ENCODE peak calls at places on chromosome 10, in eight cellular contexts. T is kidney tubule cell, W is upper lobe of right lung, O is iPS-NIHi11, U is fibroblast of lung, B is GM06990, G is activated T-cell treated with anti-CD3 and anti-CD28 coated beads for 48 hours, Y is hippocampal formation. S is an unnamed sample.
A peak's percentile ranks its signal among the peaks of the same experiment; 100 is the strongest.

GRCh38 chr10:116845823-116846222 is 3.5 kb upstream of the ENO4 start:
- DNase-seq in T (peak; percentile 31), W (no peak), O (no peak), U (no peak), B (no peak), G (no peak), Y (no peak), S (no peak)

GRCh38 chr10:94680544-94680943 is 3.0 kb upstream of the CYP2C18 start:
- DNase-seq in T (peak; percentile 92), W (no peak), O (no peak), U (no peak), B (no peak), G (no peak), Y (no peak), S (no peak)

GRCh38 chr10:36608866-36609265 is 516.5 kb upstream of the ANKRD30A start:
- DNase-seq in T (no peak), W (no peak), O (no peak), U (peak; percentile 36), B (no peak), G (no peak), Y (no peak), S (no peak)

GRCh38 chr10:93397020-93397419 is 85.1 kb downstream of the MYOF start:
- DNase-seq in T (no peak), W (no peak), O (no peak), U (no peak), B (no peak), G (no peak), Y (no peak), S (no peak)

GRCh38 chr10:109977382-109977806 is 30.4 kb upstream of the ADD3 start:
- DNase-seq in T (peak; percentile 57), W (no peak), O (no peak), U (peak; percentile 68), B (no peak), G (no peak), Y (no peak), S (no peak)

GRCh38 chr10:100828744-100829102 is 83.3 kb downstream of the PAX2 start:
- DNase-seq in T (no peak), W (no peak), O (peak; percentile 75), U (no peak), B (no peak), G (no peak), Y (no peak), S (no peak)

GRCh38 chr10:89683911-89684310 is 17.5 kb upstream of the KIF20B start:
- DNase-seq in T (no peak), W (no peak), O (no peak), U (no peak), B (no peak), G (no peak), Y (no peak), S (no peak)

GRCh38 chr10:74039561-74040145 is 41.7 kb downstream of the VCL start:
- DNase-seq in T (no peak), W (no peak), O (no peak), U (peak; percentile 70), B (no peak), G (no peak), Y (no peak), S (no peak)

GRCh38 chr10:12369982-12370381 is 20.6 kb downstream of the CAMK1D start:
- DNase-seq in T (no peak), W (no peak), O (no peak), U (no peak), B (no peak), G (no peak), Y (no peak), S (no peak)

GRCh38 chr10:132563485-132564248 is 26.1 kb downstream of the INPP5A start:
- DNase-seq in T (no peak), W (no peak), O (no peak), U (peak; percentile 62), B (peak; percentile 75), G (no peak), Y (no peak), S (no peak)

GRCh38 chr10:34641913-34642558 is 173.1 kb downstream of the PARD3 start:
- DNase-seq in T (peak; percentile 42), W (no peak), O (no peak), U (no peak), B (no peak), G (no peak), Y (no peak), S (no peak)

GRCh38 chr10:60182691-60183090 is 207.0 kb downstream of the ANK3 start:
- DNase-seq in T (no peak), W (no peak), O (no peak), U (peak; percentile 69), B (no peak), G (no peak), Y (no peak), S (peak; percentile 7)

GRCh38 chr10:85651507-85651902 is 715.1 kb downstream of the GRID1 start:
- DNase-seq in T (peak; percentile 81), W (no peak), O (no peak), U (no peak), B (no peak), G (no peak), Y (no peak), S (no peak)

GRCh38 chr10:3654496-3654895 is 130.5 kb downstream of the KLF6 start:
- DNase-seq in T (no peak), W (no peak), O (no peak), U (peak; percentile 37), B (no peak), G (no peak), Y (no peak), S (peak; percentile 9)